ENCODE peak calls at places on chromosomes 6 and 20, in eight cellular contexts. C is brain microvascular endothelial cell, V is PC-9, J is psoas muscle, B is endothelial cell of umbilical vein, G is PC-3, H is spleen, F is AG04450. O is an unnamed sample. For H3K27me3, the result is how much of the 10 kb centered on the place peaks cover.

GRCh38 chr6:17928514-17929430 is 58.7 kb downstream of the KIF13A start:
- DNase-seq in C (no peak), V (peak), J (no peak), B (peak), G (peak), H (no peak), F (no peak), O (no peak)

GRCh38 chr6:157954150-157955117 is 27.2 kb upstream of the SYNJ2 start:
- DNase-seq in C (no peak), V (no peak), J (no peak), B (peak), G (peak), H (no peak), F (no peak), O (peak)

GRCh38 chr6:125682939-125683338 is 66.5 kb upstream of the HEY2 start:
- DNase-seq in C (no peak), V (peak), J (no peak), B (no peak), G (no peak), H (no peak), F (no peak), O (no peak)

GRCh38 chr6:118706702-118707101 is 55.3 kb upstream of the CEP85L start:
- DNase-seq in C (peak), V (no peak), J (no peak), B (no peak), G (no peak), H (no peak), F (no peak), O (no peak)

GRCh38 chr6:79657238-79657637 is 26.1 kb downstream of the SH3BGRL2 start:
- DNase-seq in C (no peak), V (no peak), J (no peak), B (no peak), G (no peak), H (no peak), F (no peak), O (no peak)

GRCh38 chr20:10594286-10594868 is 79.4 kb downstream of the JAG1 start:
- DNase-seq in C (peak), V (no peak), J (no peak), B (no peak), G (peak), H (no peak), F (no peak), O (no peak)

GRCh38 chr20:12640255-12640654 is 368.5 kb upstream of the SPTLC3 start:
- DNase-seq in C (no peak), V (no peak), J (no peak), B (no peak), G (no peak), H (no peak), F (no peak), O (no peak)

GRCh38 chr6:116535109-116535508 is 10.4 kb downstream of the TRAPPC3L start:
- DNase-seq in C (no peak), V (peak), J (no peak), B (no peak), G (peak), H (no peak), F (no peak), O (no peak)

GRCh38 chr6:22940571-22941290 is 371.4 kb downstream of the HDGFL1 start:
- DNase-seq in C (no peak), V (no peak), J (no peak), B (no peak), G (no peak), H (no peak), F (no peak), O (no peak)

GRCh38 chr20:13649548-13649947 is 10.8 kb upstream of the TASP1 start:
- DNase-seq in C (no peak), V (no peak), J (peak), B (no peak), G (no peak), H (no peak), F (no peak), O (no peak)

GRCh38 chr20:5730131-5730530 is 20.1 kb upstream of the SHLD1 start:
- DNase-seq in C (no peak), V (no peak), J (no peak), B (no peak), G (no peak), H (no peak), F (no peak), O (no peak)

GRCh38 chr20:64001607-64002011 is 20.7 kb downstream of the PRPF6 start:
- DNase-seq in C (no peak), V (no peak), J (no peak), B (no peak), G (no peak), H (no peak), F (no peak), O (no peak)

GRCh38 chr6:144263786-144264185 is 21.3 kb upstream of the UTRN start:
- DNase-seq in C (peak), V (no peak), J (no peak), B (no peak), G (no peak), H (no peak), F (no peak), O (no peak)

GRCh38 chr6:158029668-158030230 is 48.1 kb downstream of the SYNJ2 start:
- DNase-seq in C (no peak), V (no peak), J (no peak), B (no peak), G (no peak), H (peak), F (no peak), O (no peak)

DNA sequence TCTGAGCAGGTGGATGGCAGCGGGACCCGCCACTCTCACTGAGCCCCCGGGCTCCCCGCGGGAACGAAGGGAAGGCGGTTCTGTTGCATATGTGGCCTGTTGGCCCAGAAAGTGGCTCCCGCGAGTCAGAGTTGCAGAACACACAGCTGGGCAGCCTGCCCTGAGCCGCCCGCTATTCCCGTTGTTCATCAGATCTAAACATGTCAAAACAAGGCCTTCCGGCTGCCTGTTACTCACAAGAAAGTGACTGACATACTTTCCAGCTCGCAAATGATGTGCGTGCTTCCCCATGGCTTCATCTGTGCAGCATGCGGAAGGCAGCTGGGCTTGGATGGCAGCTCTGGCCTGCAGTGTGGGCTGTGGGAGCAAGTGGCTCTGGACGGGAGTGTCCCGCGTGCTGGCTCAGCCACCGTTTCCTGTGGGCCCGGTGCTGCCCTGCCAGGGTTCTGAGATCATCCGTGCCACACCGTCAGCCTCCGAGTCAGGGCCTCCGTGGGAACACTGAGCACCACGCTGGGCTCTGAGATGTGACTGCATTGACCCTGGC is 227.3 kb downstream of the ERMARD start:
- DNase-seq in C (no peak), V (no peak), J (no peak), B (no peak), G (no peak), H (peak), F (no peak), O (no peak)
- H3K27ac ChIP-seq in C (no peak), V (no peak), J (no peak), B (no peak), G (no peak), H (no peak), F (no peak), O (no peak)

GRCh38 chr20:57708694-57709673 is 831 bp downstream of the PMEPA1 start:
- DNase-seq in C (peak), V (no peak), J (peak), B (peak), G (no peak), H (peak), F (no peak), O (peak)
- H3K27me3 ChIP-seq in C (under half), V (under half), J (under half), B (under half), G (under half), H (under half), F (under half), O (under half)

GRCh38 chr6:106782524-106783265 is 153.3 kb downstream of the QRSL1 start:
- DNase-seq in C (no peak), V (no peak), J (no peak), B (no peak), G (no peak), H (no peak), F (no peak), O (peak)
- H3K4me3 ChIP-seq in C (no peak), V (no peak), J (no peak), B (no peak), G (no peak), H (no peak), F (no peak), O (no peak)

GRCh38 chr6:25197116-25197515 is 82.1 kb upstream of the CARMIL1 start:
- DNase-seq in C (no peak), V (no peak), J (no peak), B (no peak), G (no peak), H (no peak), F (no peak), O (no peak)

GRCh38 chr6:25188232-25188631 is 90.9 kb upstream of the CARMIL1 start:
- DNase-seq in C (no peak), V (no peak), J (no peak), B (no peak), G (no peak), H (no peak), F (no peak), O (no peak)

GRCh38 chr6:25193147-25193864 is 85.9 kb upstream of the CARMIL1 start:
- DNase-seq in C (peak), V (peak), J (no peak), B (peak), G (peak), H (no peak), F (peak), O (no peak)

GRCh38 chr6:25193865-25194679 is 85.1 kb upstream of the CARMIL1 start:
- DNase-seq in C (no peak), V (no peak), J (no peak), B (no peak), G (no peak), H (no peak), F (no peak), O (no peak)

DNA sequence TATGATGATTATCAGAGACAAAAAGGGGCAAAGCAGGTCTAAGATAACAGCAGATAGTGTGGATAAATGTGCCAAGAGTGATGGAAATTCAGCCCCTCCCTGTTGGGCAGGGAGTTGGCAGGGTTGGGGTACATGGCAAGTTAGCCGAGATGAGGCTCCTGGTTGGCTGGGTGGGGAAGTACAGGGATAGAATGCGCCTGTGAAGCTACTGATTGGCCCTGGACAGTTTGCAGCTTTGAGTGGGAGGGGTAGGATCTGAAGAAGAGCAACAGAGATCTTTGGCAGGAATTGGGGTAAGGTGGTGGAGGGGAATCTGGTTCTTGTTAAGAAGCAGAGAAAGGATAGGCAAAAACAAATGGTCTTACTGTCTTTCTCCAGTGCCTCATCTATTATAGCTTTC is 86.6 kb upstream of the CARMIL1 start:
- DNase-seq in C (no peak), V (no peak), J (no peak), B (no peak), G (no peak), H (no peak), F (no peak), O (no peak)
- H3K27ac ChIP-seq in C (peak), V (peak), J (peak), B (peak), G (peak), H (peak), F (peak), O (no peak)

O was measured in small intestine.